ENCODE peak calls at places on chromosomes 7 and 10, in five cellular contexts. One of them, this sample, is unnamed.
A peak's percentile ranks its signal among the peaks of the same experiment; 100 is the strongest.

GRCh38 chr7:55425141-55425752 is 60.1 kb downstream of the LANCL2 start:
- DNase-seq in HepG2: no peak
- DNase-seq in SK-N-SH: no peak
- DNase-seq in GM12878: no peak
- DNase-seq in K562: peak; percentile 18
- DNase-seq in this sample: no peak

GRCh38 chr7:19772323-19772722 is 1.1 kb downstream of the TMEM196 start:
- DNase-seq in K562: no peak
- DNase-seq in GM12878: no peak
- DNase-seq in HepG2: no peak
- DNase-seq in SK-N-SH: peak; percentile 7
- DNase-seq in this sample: no peak

GRCh38 chr7:133003052-133003910 is 78.6 kb downstream of the CHCHD3 start:
- DNase-seq in K562: no peak
- DNase-seq in HepG2: no peak
- DNase-seq in GM12878: no peak
- DNase-seq in SK-N-SH: no peak
- DNase-seq in this sample: peak; percentile 22

GRCh38 chr10:6175329-6176055 is 27.2 kb upstream of the PFKFB3 start:
- DNase-seq in SK-N-SH: peak; percentile 5
- DNase-seq in HepG2: no peak
- DNase-seq in K562: no peak
- DNase-seq in GM12878: no peak
- DNase-seq in this sample: no peak

GRCh38 chr10:97297556-97298222 is 5.3 kb upstream of the ARHGAP19 start:
- DNase-seq in HepG2: peak; percentile 54
- DNase-seq in K562: peak; percentile 82
- DNase-seq in SK-N-SH: no peak
- DNase-seq in GM12878: no peak
- DNase-seq in this sample: no peak

GRCh38 chr7:45157286-45157652 is 322 bp upstream of the RAMP3 start:
- DNase-seq in HepG2: no peak
- DNase-seq in GM12878: no peak
- DNase-seq in SK-N-SH: no peak
- DNase-seq in K562: no peak
- DNase-seq in this sample: no peak

GRCh38 chr7:116426428-116427156 is 72.9 kb upstream of the CAV2 start:
- DNase-seq in HepG2: no peak
- DNase-seq in K562: peak; percentile 64
- DNase-seq in SK-N-SH: no peak
- DNase-seq in GM12878: no peak
- DNase-seq in this sample: peak; percentile 89

GRCh38 chr7:25906003-25906402 is 246.0 kb upstream of the NFE2L3 start:
- DNase-seq in SK-N-SH: no peak
- DNase-seq in HepG2: no peak
- DNase-seq in K562: no peak
- DNase-seq in GM12878: peak; percentile 11
- DNase-seq in this sample: no peak

GRCh38 chr7:80659120-80660055 is 20.9 kb downstream of the CD36 start:
- DNase-seq in K562: peak; percentile 18
- DNase-seq in HepG2: peak; percentile 26
- DNase-seq in SK-N-SH: peak; percentile 31
- DNase-seq in GM12878: no peak
- DNase-seq in this sample: peak; percentile 62

GRCh38 chr7:69605070-69605469 is 6.8 kb downstream of the AUTS2 start:
- DNase-seq in SK-N-SH: no peak
- DNase-seq in HepG2: no peak
- DNase-seq in GM12878: no peak
- DNase-seq in K562: no peak
- DNase-seq in this sample: no peak

GRCh38 chr7:36408589-36408988 is 18.9 kb downstream of the ANLN start:
- DNase-seq in K562: no peak
- DNase-seq in GM12878: no peak
- DNase-seq in HepG2: no peak
- DNase-seq in SK-N-SH: no peak
- DNase-seq in this sample: no peak

GRCh38 chr10:79273603-79274002 is 73.7 kb upstream of the PPIF start:
- DNase-seq in HepG2: no peak
- DNase-seq in K562: no peak
- DNase-seq in SK-N-SH: no peak
- DNase-seq in GM12878: no peak
- DNase-seq in this sample: no peak

GRCh38 chr7:7962851-7963250 is 5.7 kb upstream of the GLCCI1 start:
- DNase-seq in GM12878: no peak
- DNase-seq in HepG2: no peak
- DNase-seq in SK-N-SH: no peak
- DNase-seq in K562: no peak
- DNase-seq in this sample: peak; percentile 87

GRCh38 chr10:88949051-88949450 is 3.5 kb downstream of the ACTA2 start:
- DNase-seq in HepG2: no peak
- DNase-seq in GM12878: no peak
- DNase-seq in K562: no peak
- DNase-seq in SK-N-SH: no peak
- DNase-seq in this sample: peak; percentile 28

DNA sequence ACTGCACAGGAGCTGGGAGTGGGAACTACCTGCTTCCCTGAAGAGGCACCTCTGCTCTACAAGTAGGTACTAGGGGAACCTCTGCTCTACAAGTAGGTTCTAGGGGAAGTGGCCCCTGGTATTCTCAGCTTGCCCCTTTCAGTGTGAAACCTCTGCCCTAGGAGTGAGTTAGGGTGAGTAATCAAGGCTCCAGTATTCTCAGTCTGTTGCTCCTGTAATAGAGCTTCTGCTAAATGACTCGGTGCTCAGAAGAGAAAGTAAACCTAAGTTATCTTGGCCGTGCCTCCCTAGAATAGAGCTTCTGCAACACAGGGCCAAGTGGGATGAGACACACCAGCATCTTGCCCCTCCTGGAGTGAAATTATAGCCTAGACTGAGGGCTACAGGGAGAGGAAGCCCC is 13.4 kb upstream of the RASSF4 start:
- DNase-seq in K562: no peak
- DNase-seq in HepG2: no peak
- DNase-seq in SK-N-SH: no peak
- DNase-seq in GM12878: no peak
- DNase-seq in this sample: peak; percentile 63
- TF ChIP-seq MXI1 in K562: no peak
- TF ChIP-seq MXI1 in HepG2: no peak
- TF ChIP-seq MXI1 in SK-N-SH: no peak
- TF ChIP-seq MXI1 in GM12878: no peak
- TF ChIP-seq MXI1 in this sample: no peak

DNA sequence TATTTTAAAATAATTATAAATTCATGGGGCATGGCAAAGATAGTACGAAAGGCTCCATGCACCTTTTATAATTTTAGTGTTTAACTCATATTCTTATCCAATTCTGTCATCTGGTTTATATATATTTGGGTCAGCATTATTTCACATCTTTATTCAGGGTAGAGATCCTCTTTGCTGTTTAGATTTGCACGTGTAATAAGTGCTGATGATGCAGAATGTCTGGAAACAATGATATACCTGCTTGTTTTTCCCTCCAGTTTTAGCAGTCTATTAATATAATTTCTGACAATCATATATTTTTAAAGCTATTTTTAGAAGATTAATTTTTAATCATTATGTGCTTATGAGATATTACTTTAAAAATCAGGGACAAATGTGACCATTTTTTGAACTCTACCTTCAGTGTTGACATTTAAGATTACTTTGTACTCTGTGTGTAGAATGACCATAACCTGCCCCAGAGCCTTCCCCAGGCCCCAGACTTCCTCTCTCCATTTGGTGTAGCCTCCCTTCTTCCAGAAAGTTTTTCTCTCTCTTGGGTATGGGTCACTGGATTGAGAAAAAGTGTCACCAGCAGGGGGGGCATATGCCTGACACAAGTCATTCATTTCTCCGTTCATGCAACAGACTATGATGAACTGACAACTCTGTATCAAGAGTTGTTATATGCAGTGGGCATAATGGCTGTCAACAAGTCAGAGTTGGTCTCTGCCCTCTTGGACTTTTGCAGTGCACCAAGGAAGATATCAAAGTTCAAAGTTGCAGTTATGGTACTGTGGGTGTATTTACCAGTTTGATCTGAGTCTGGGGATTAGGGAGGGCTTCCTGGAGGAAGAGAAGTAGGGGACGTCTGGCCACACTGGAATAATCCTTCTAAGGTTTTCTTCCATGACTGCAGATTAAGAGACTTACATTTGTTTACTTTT is 192.6 kb upstream of the CCDC6 start:
- DNase-seq in HepG2: peak; percentile 12
- DNase-seq in GM12878: no peak
- DNase-seq in SK-N-SH: peak; percentile 20
- DNase-seq in K562: peak; percentile 66
- DNase-seq in this sample: no peak
- TF ChIP-seq MXI1 in HepG2: no peak
- TF ChIP-seq MXI1 in GM12878: no peak
- TF ChIP-seq MXI1 in SK-N-SH: no peak
- TF ChIP-seq MXI1 in K562: no peak
- TF ChIP-seq MXI1 in this sample: no peak

GRCh38 chr10:80496555-80497172 is 41.0 kb upstream of the SH2D4B start:
- DNase-seq in SK-N-SH: no peak
- DNase-seq in K562: no peak
- DNase-seq in GM12878: no peak
- DNase-seq in HepG2: no peak
- DNase-seq in this sample: no peak

GRCh38 chr10:80497187-80498038 is 40.3 kb upstream of the SH2D4B start:
- DNase-seq in HepG2: no peak
- DNase-seq in GM12878: no peak
- DNase-seq in K562: peak; percentile 99
- DNase-seq in SK-N-SH: no peak
- DNase-seq in this sample: peak; percentile 72

GRCh38 chr10:80498833-80499671 is 38.6 kb upstream of the SH2D4B start:
- DNase-seq in K562: peak; percentile 94
- DNase-seq in GM12878: no peak
- DNase-seq in HepG2: peak; percentile 94
- DNase-seq in SK-N-SH: no peak
- DNase-seq in this sample: peak; percentile 97

GRCh38 chr10:80500572-80501380 is 36.9 kb upstream of the SH2D4B start:
- DNase-seq in GM12878: peak; percentile 34
- DNase-seq in K562: peak; percentile 64
- DNase-seq in HepG2: no peak
- DNase-seq in SK-N-SH: no peak
- DNase-seq in this sample: no peak

GRCh38 chr10:80498039-80498832 is 39.5 kb upstream of the SH2D4B start:
- DNase-seq in K562: no peak
- DNase-seq in SK-N-SH: no peak
- DNase-seq in GM12878: no peak
- DNase-seq in HepG2: no peak
- DNase-seq in this sample: no peak
- TF ChIP-seq MXI1 in K562: no peak
- TF ChIP-seq MXI1 in SK-N-SH: no peak
- TF ChIP-seq MXI1 in GM12878: no peak
- TF ChIP-seq MXI1 in HepG2: no peak
- TF ChIP-seq MXI1 in this sample: no peak

GRCh38 chr7:112985377-112985987 is 101.1 kb downstream of the GPR85 start:
- DNase-seq in HepG2: no peak
- DNase-seq in K562: no peak
- DNase-seq in SK-N-SH: no peak
- DNase-seq in GM12878: no peak
- DNase-seq in this sample: peak; percentile 84
- TF ChIP-seq MXI1 in HepG2: no peak
- TF ChIP-seq MXI1 in K562: no peak
- TF ChIP-seq MXI1 in SK-N-SH: no peak
- TF ChIP-seq MXI1 in GM12878: no peak
- TF ChIP-seq MXI1 in this sample: no peak

GRCh38 chr10:29816801-29817558 is 182.2 kb upstream of the SVIL start:
- DNase-seq in SK-N-SH: no peak
- DNase-seq in HepG2: no peak
- DNase-seq in GM12878: no peak
- DNase-seq in K562: no peak
- DNase-seq in this sample: no peak
- TF ChIP-seq MXI1 in SK-N-SH: no peak
- TF ChIP-seq MXI1 in HepG2: no peak
- TF ChIP-seq MXI1 in GM12878: no peak
- TF ChIP-seq MXI1 in K562: no peak
- TF ChIP-seq MXI1 in this sample: no peak

GRCh38 chr10:118343115-118343514 is 991 bp upstream of the FAM204A start:
- DNase-seq in GM12878: no peak
- DNase-seq in SK-N-SH: no peak
- DNase-seq in HepG2: no peak
- DNase-seq in K562: no peak
- DNase-seq in this sample: peak; percentile 50

GRCh38 chr10:118343549-118343948 is 1.4 kb upstream of the FAM204A start:
- DNase-seq in GM12878: no peak
- DNase-seq in K562: no peak
- DNase-seq in SK-N-SH: no peak
- DNase-seq in HepG2: no peak
- DNase-seq in this sample: no peak

GRCh38 chr10:118341678-118342637 is at the start of gene FAM204A:
- DNase-seq in K562: peak; percentile 93
- DNase-seq in SK-N-SH: peak; percentile 97
- DNase-seq in GM12878: peak; percentile 93
- DNase-seq in HepG2: peak; percentile 88
- DNase-seq in this sample: peak; percentile 90

GRCh38 chr10:118340486-118340885 is 1.6 kb downstream of the FAM204A start:
- DNase-seq in SK-N-SH: no peak
- DNase-seq in HepG2: no peak
- DNase-seq in GM12878: no peak
- DNase-seq in K562: peak; percentile 12
- DNase-seq in this sample: no peak

DNA sequence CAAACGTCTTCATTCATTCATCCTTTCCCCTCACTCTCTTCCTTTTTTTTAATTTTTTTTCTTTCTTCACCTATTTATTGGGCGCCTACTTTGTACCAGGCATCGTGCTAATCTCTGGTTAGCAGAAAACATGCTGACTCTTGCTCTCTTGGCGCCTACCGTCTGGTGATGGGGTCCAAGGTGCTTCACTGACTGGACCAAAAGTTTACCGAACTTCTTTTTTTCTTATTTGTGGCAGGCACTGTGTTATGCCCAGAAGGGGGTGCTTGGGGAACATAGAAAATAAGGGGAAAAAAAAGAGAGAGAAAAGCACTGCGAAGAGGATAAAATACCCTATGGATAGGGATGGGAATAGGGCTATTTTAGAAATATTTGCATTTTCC is 505 bp upstream of the FAM204A start:
- DNase-seq in K562: no peak
- DNase-seq in GM12878: no peak
- DNase-seq in SK-N-SH: no peak
- DNase-seq in HepG2: peak; percentile 5
- DNase-seq in this sample: no peak
- TF ChIP-seq MXI1 in K562: no peak
- TF ChIP-seq MXI1 in GM12878: no peak
- TF ChIP-seq MXI1 in SK-N-SH: no peak
- TF ChIP-seq MXI1 in HepG2: no peak
- TF ChIP-seq MXI1 in this sample: no peak

This sample was measured in IMR-90.